ENCODE peak calls at places on chromosomes 2 and 18, in six cellular contexts. One of them, this sample, is unnamed.

GRCh38 chr2:156182132-156182531 is 150.4 kb downstream of the NR4A2 start:
- DNase-seq in CD4-positive, alpha-beta T cell: no peak
- DNase-seq in upper lobe of right lung: no peak
- DNase-seq in HepG2: peak; percentile 20
- DNase-seq in fibroblast of the aortic adventitia: no peak
- DNase-seq in uterus: no peak
- DNase-seq in this sample: no peak

GRCh38 chr2:105795575-105795934 is 50.8 kb downstream of the NCK2 start:
- DNase-seq in upper lobe of right lung: no peak
- DNase-seq in CD4-positive, alpha-beta T cell: no peak
- DNase-seq in uterus: no peak
- DNase-seq in fibroblast of the aortic adventitia: no peak
- DNase-seq in HepG2: no peak
- DNase-seq in this sample: no peak

GRCh38 chr2:27844821-27845255 is 45.3 kb downstream of the RBKS start:
- DNase-seq in uterus: no peak
- DNase-seq in fibroblast of the aortic adventitia: peak; percentile 34
- DNase-seq in HepG2: no peak
- DNase-seq in CD4-positive, alpha-beta T cell: no peak
- DNase-seq in upper lobe of right lung: no peak
- DNase-seq in this sample: no peak

GRCh38 chr2:44016282-44016681 is 20.5 kb upstream of the LRPPRC start:
- DNase-seq in upper lobe of right lung: no peak
- DNase-seq in uterus: no peak
- DNase-seq in CD4-positive, alpha-beta T cell: no peak
- DNase-seq in fibroblast of the aortic adventitia: peak; percentile 51
- DNase-seq in HepG2: peak; percentile 62
- DNase-seq in this sample: no peak

GRCh38 chr2:130318906-130319305 is 23.8 kb upstream of the IMP4 start:
- DNase-seq in HepG2: no peak
- DNase-seq in CD4-positive, alpha-beta T cell: no peak
- DNase-seq in uterus: no peak
- DNase-seq in fibroblast of the aortic adventitia: no peak
- DNase-seq in upper lobe of right lung: no peak
- DNase-seq in this sample: no peak

GRCh38 chr2:20223345-20224190 is 1.4 kb downstream of the SDC1 start:
- DNase-seq in uterus: no peak
- DNase-seq in HepG2: peak; percentile 61
- DNase-seq in upper lobe of right lung: peak; percentile 76
- DNase-seq in CD4-positive, alpha-beta T cell: no peak
- DNase-seq in fibroblast of the aortic adventitia: peak; percentile 49
- DNase-seq in this sample: no peak

GRCh38 chr18:56711706-56712445 is 60.7 kb downstream of the WDR7 start:
- DNase-seq in HepG2: no peak
- DNase-seq in fibroblast of the aortic adventitia: peak; percentile 48
- DNase-seq in CD4-positive, alpha-beta T cell: no peak
- DNase-seq in upper lobe of right lung: no peak
- DNase-seq in uterus: no peak
- DNase-seq in this sample: no peak

GRCh38 chr18:78192044-78192443 is 787.6 kb upstream of the SALL3 start:
- DNase-seq in uterus: no peak
- DNase-seq in upper lobe of right lung: peak; percentile 87
- DNase-seq in HepG2: no peak
- DNase-seq in fibroblast of the aortic adventitia: no peak
- DNase-seq in CD4-positive, alpha-beta T cell: no peak
- DNase-seq in this sample: no peak

GRCh38 chr2:100520224-100520623 is 42.6 kb upstream of the PDCL3 start:
- DNase-seq in HepG2: no peak
- DNase-seq in fibroblast of the aortic adventitia: no peak
- DNase-seq in uterus: no peak
- DNase-seq in upper lobe of right lung: no peak
- DNase-seq in CD4-positive, alpha-beta T cell: no peak
- DNase-seq in this sample: no peak

DNA sequence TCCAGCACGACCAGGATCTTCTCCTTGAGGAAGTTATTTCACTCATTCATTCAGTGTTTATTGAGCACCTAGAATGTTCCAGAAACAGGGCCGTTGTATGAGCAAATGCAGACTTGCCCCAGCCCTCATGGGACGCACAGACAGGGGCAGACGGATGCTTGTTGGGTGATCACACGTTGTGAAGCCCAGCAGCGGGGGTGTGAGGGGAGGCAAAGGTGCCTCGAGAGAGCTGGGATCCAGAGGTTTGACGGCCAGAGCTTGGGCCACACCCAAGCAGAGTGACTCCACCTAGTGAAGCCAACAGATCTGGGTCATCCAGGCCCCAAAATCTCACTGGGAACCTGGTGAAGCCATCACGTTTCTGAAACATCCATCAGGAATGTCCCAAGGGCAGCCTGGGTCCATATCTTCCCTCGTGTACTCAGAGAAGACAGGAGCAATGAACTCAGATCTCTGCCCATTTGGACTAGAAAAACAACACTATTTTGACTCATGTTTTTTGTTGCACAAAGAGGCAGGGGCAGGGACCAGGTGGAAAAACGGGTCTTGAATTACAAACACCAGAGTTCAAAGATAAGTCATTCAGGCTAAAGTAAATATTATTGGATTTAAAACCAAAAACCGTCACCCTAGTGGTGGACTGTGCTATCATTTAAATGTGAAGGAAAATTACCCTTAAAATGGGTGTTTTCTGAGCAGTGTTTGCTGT is 54.9 kb upstream of the RBM44 start:
- DNase-seq in upper lobe of right lung: no peak
- DNase-seq in CD4-positive, alpha-beta T cell: no peak
- DNase-seq in fibroblast of the aortic adventitia: peak; percentile 38
- DNase-seq in HepG2: peak; percentile 97
- DNase-seq in uterus: no peak
- DNase-seq in this sample: no peak
- TF ChIP-seq CTCF in upper lobe of right lung: no peak
- TF ChIP-seq CTCF in CD4-positive, alpha-beta T cell: no peak
- TF ChIP-seq CTCF in fibroblast of the aortic adventitia: peak; percentile 14
- TF ChIP-seq CTCF in HepG2: peak; percentile 31
- TF ChIP-seq CTCF in uterus: peak; percentile 31
- TF ChIP-seq CTCF in this sample: no peak

GRCh38 chr2:235670974-235671787 is 177.3 kb downstream of the AGAP1 start:
- DNase-seq in uterus: no peak
- DNase-seq in CD4-positive, alpha-beta T cell: no peak
- DNase-seq in upper lobe of right lung: no peak
- DNase-seq in HepG2: no peak
- DNase-seq in fibroblast of the aortic adventitia: no peak
- DNase-seq in this sample: no peak

GRCh38 chr2:235672720-235673119 is 178.9 kb downstream of the AGAP1 start:
- DNase-seq in HepG2: no peak
- DNase-seq in CD4-positive, alpha-beta T cell: no peak
- DNase-seq in upper lobe of right lung: no peak
- DNase-seq in fibroblast of the aortic adventitia: no peak
- DNase-seq in uterus: no peak
- DNase-seq in this sample: no peak

GRCh38 chr2:235669269-235669831 is 175.5 kb downstream of the AGAP1 start:
- DNase-seq in HepG2: peak; percentile 69
- DNase-seq in fibroblast of the aortic adventitia: peak; percentile 63
- DNase-seq in upper lobe of right lung: peak; percentile 79
- DNase-seq in CD4-positive, alpha-beta T cell: no peak
- DNase-seq in uterus: peak; percentile 35
- DNase-seq in this sample: no peak

GRCh38 chr2:235668782-235669181 is 174.9 kb downstream of the AGAP1 start:
- DNase-seq in CD4-positive, alpha-beta T cell: no peak
- DNase-seq in uterus: no peak
- DNase-seq in HepG2: no peak
- DNase-seq in upper lobe of right lung: no peak
- DNase-seq in fibroblast of the aortic adventitia: no peak
- DNase-seq in this sample: no peak

DNA sequence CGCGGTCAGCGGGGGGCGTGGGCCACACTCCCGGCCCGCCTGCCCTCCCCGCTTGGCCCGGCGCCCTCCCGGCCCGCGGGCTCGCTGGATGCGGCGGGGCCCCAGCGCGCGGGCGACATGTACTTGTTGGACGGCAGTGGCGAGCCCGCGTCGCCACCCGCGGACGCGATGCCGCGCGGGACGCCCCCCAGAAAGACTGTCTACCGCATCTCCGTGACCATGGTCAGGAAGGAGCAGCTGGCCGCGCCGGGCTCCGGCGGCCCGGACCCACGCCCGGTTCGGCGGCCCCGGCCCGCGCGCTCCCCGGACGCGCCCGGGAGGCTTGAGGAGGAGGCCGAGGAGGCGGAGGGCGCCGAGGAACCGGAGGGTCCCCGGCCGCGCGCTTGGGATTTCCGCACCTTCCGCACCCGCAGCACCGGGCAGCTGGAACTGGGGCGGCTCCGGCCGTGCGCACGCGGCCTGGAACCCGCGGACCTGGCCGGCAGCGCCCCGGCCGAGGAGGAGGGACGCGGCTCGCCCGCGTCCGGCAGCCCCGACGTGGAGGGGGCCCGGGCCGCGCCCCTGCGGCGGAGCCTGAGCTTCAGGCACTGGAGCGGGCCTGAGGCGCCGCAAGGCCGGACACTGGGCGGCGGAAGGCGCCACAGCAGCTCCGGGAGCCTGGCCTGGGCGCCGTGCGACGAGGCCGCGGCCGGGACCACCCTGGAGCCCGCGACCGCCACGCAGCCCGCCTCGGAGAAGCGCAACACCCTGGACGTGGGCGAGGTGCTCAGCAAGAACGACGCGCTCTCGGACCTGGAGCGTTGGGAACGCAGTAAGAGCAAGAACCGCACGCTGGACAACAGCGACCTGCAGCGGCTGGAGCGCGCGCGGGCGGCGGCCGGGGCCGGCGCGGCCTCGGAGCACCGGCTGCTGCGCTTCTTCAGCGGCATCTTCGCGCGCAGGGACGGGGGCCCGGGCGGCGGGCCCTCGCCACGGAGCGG is 176.4 kb downstream of the AGAP1 start:
- DNase-seq in upper lobe of right lung: peak; percentile 74
- DNase-seq in CD4-positive, alpha-beta T cell: no peak
- DNase-seq in HepG2: no peak
- DNase-seq in uterus: peak; percentile 63
- DNase-seq in fibroblast of the aortic adventitia: peak; percentile 78
- DNase-seq in this sample: no peak
- TF ChIP-seq CTCF in upper lobe of right lung: peak; percentile 43
- TF ChIP-seq CTCF in CD4-positive, alpha-beta T cell: no peak
- TF ChIP-seq CTCF in HepG2: peak; percentile 62
- TF ChIP-seq CTCF in uterus: peak; percentile 82
- TF ChIP-seq CTCF in fibroblast of the aortic adventitia: peak; percentile 62
- TF ChIP-seq CTCF in this sample: peak; percentile 56

GRCh38 chr2:225002656-225003045 is 39.6 kb downstream of the DOCK10 start:
- DNase-seq in CD4-positive, alpha-beta T cell: peak; percentile 24
- DNase-seq in fibroblast of the aortic adventitia: no peak
- DNase-seq in uterus: no peak
- DNase-seq in HepG2: no peak
- DNase-seq in upper lobe of right lung: no peak
- DNase-seq in this sample: no peak
- TF ChIP-seq CTCF in CD4-positive, alpha-beta T cell: peak; percentile 38
- TF ChIP-seq CTCF in fibroblast of the aortic adventitia: no peak
- TF ChIP-seq CTCF in uterus: no peak
- TF ChIP-seq CTCF in HepG2: peak; percentile 20
- TF ChIP-seq CTCF in upper lobe of right lung: no peak
- TF ChIP-seq CTCF in this sample: no peak

DNA sequence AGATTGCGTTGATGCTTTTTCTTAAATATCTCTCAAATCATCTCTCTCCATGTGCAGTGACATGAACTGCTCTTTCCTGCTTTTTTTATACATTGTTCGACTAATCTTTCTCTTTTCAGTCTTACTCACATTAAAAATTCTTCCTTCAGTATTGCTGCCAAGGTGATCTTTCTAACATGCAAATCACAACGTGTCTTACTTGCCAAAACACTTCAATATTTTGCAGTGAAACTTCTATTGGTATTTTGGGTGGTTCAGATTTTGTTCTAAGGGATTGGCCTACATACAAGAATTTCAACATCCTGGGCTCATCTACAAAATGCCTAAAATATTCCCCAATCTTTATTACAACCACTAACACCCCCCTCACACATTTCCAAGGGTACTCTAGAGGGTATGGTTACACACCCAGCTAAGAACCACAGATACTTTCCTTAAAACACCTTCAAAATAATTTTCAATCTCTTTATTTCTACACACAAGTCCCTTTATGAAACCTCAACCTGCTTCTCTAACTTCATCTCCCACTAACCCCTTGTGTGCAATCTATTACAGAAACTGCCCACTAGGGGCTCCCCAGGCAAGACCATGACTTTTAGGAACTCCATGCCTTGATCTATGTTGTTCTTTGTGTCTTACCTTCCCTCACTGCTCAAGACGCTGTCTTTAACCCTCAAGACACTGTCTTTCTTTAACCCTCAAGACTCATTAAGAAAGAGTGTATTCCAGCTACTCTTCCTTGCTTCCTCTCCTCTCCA is 50.9 kb downstream of the COL3A1 start:
- DNase-seq in upper lobe of right lung: no peak
- DNase-seq in uterus: no peak
- DNase-seq in HepG2: peak; percentile 18
- DNase-seq in fibroblast of the aortic adventitia: peak; percentile 87
- DNase-seq in CD4-positive, alpha-beta T cell: no peak
- DNase-seq in this sample: no peak
- TF ChIP-seq CTCF in upper lobe of right lung: peak; percentile 19
- TF ChIP-seq CTCF in uterus: no peak
- TF ChIP-seq CTCF in HepG2: peak; percentile 29
- TF ChIP-seq CTCF in fibroblast of the aortic adventitia: peak; percentile 63
- TF ChIP-seq CTCF in CD4-positive, alpha-beta T cell: no peak
- TF ChIP-seq CTCF in this sample: no peak

GRCh38 chr2:66497706-66498596 is 63.0 kb downstream of the MEIS1 start:
- DNase-seq in HepG2: no peak
- DNase-seq in upper lobe of right lung: no peak
- DNase-seq in CD4-positive, alpha-beta T cell: no peak
- DNase-seq in fibroblast of the aortic adventitia: no peak
- DNase-seq in uterus: no peak
- DNase-seq in this sample: no peak

GRCh38 chr2:66494708-66495107 is 59.8 kb downstream of the MEIS1 start:
- DNase-seq in uterus: peak; percentile 75
- DNase-seq in fibroblast of the aortic adventitia: peak; percentile 92
- DNase-seq in HepG2: peak; percentile 16
- DNase-seq in CD4-positive, alpha-beta T cell: no peak
- DNase-seq in upper lobe of right lung: no peak
- DNase-seq in this sample: no peak

GRCh38 chr2:66498597-66498910 is 63.6 kb downstream of the MEIS1 start:
- DNase-seq in upper lobe of right lung: no peak
- DNase-seq in CD4-positive, alpha-beta T cell: no peak
- DNase-seq in uterus: no peak
- DNase-seq in fibroblast of the aortic adventitia: no peak
- DNase-seq in HepG2: no peak
- DNase-seq in this sample: no peak

GRCh38 chr2:66496680-66497420 is 61.9 kb downstream of the MEIS1 start:
- DNase-seq in CD4-positive, alpha-beta T cell: no peak
- DNase-seq in upper lobe of right lung: no peak
- DNase-seq in fibroblast of the aortic adventitia: no peak
- DNase-seq in uterus: no peak
- DNase-seq in HepG2: no peak
- DNase-seq in this sample: no peak

GRCh38 chr2:66495788-66496640 is 61.1 kb downstream of the MEIS1 start:
- DNase-seq in uterus: peak; percentile 79
- DNase-seq in CD4-positive, alpha-beta T cell: no peak
- DNase-seq in HepG2: peak; percentile 46
- DNase-seq in upper lobe of right lung: no peak
- DNase-seq in fibroblast of the aortic adventitia: peak; percentile 85
- DNase-seq in this sample: peak; percentile 83
- TF ChIP-seq CTCF in uterus: peak; percentile 43
- TF ChIP-seq CTCF in CD4-positive, alpha-beta T cell: no peak
- TF ChIP-seq CTCF in HepG2: no peak
- TF ChIP-seq CTCF in upper lobe of right lung: peak; percentile 18
- TF ChIP-seq CTCF in fibroblast of the aortic adventitia: peak; percentile 45
- TF ChIP-seq CTCF in this sample: no peak

This sample was measured in coronary artery.